ENCODE peak calls at places on chromosomes 11 and 22, in four cellular contexts. One of them, this sample, is unnamed.

GRCh38 chr11:35550374-35551036 is 25.1 kb upstream of the PAMR1 start:
- DNase-seq in caudate nucleus: no peak
- DNase-seq in SK-N-SH: no peak
- DNase-seq in naive thymus-derived CD4-positive, alpha-beta T cell: no peak
- DNase-seq in this sample: peak; percentile 9

GRCh38 chr11:69301491-69302401 is 7.8 kb downstream of the MYEOV start:
- DNase-seq in caudate nucleus: no peak
- DNase-seq in naive thymus-derived CD4-positive, alpha-beta T cell: no peak
- DNase-seq in SK-N-SH: peak; percentile 63
- DNase-seq in this sample: peak; percentile 83

GRCh38 chr11:48055292-48056132 is 75.2 kb downstream of the PTPRJ start:
- DNase-seq in caudate nucleus: no peak
- DNase-seq in SK-N-SH: no peak
- DNase-seq in naive thymus-derived CD4-positive, alpha-beta T cell: peak; percentile 90
- DNase-seq in this sample: peak; percentile 54

GRCh38 chr22:23054531-23055257 is 15.6 kb upstream of the GNAZ start:
- DNase-seq in SK-N-SH: no peak
- DNase-seq in naive thymus-derived CD4-positive, alpha-beta T cell: no peak
- DNase-seq in caudate nucleus: no peak
- DNase-seq in this sample: no peak

GRCh38 chr22:49136041-49136815 is 691.4 kb downstream of the BRD1 start:
- DNase-seq in naive thymus-derived CD4-positive, alpha-beta T cell: no peak
- DNase-seq in SK-N-SH: no peak
- DNase-seq in caudate nucleus: no peak
- DNase-seq in this sample: no peak

GRCh38 chr11:59429924-59430516 is 3.8 kb upstream of the OR5A2 start:
- DNase-seq in naive thymus-derived CD4-positive, alpha-beta T cell: peak; percentile 59
- DNase-seq in caudate nucleus: no peak
- DNase-seq in SK-N-SH: peak; percentile 34
- DNase-seq in this sample: peak; percentile 37

GRCh38 chr11:5891216-5891800 is 1.7 kb upstream of the OR52E5 start:
- DNase-seq in naive thymus-derived CD4-positive, alpha-beta T cell: no peak
- DNase-seq in caudate nucleus: no peak
- DNase-seq in SK-N-SH: peak; percentile 4
- DNase-seq in this sample: no peak

GRCh38 chr11:72814831-72815618 is 814 bp downstream of the ATG16L2 start:
- DNase-seq in naive thymus-derived CD4-positive, alpha-beta T cell: no peak
- DNase-seq in caudate nucleus: no peak
- DNase-seq in SK-N-SH: no peak
- DNase-seq in this sample: peak; percentile 53

GRCh38 chr11:2675540-2675939 is 24.3 kb downstream of the KCNQ1OT1 start:
- DNase-seq in naive thymus-derived CD4-positive, alpha-beta T cell: no peak
- DNase-seq in SK-N-SH: peak; percentile 90
- DNase-seq in caudate nucleus: no peak
- DNase-seq in this sample: no peak

GRCh38 chr22:20583471-20583922 is 76.1 kb downstream of the MED15 start:
- DNase-seq in SK-N-SH: no peak
- DNase-seq in naive thymus-derived CD4-positive, alpha-beta T cell: no peak
- DNase-seq in caudate nucleus: no peak
- DNase-seq in this sample: no peak

GRCh38 chr22:45922256-45922655 is 54.7 kb downstream of the WNT7B start:
- DNase-seq in naive thymus-derived CD4-positive, alpha-beta T cell: no peak
- DNase-seq in SK-N-SH: no peak
- DNase-seq in caudate nucleus: no peak
- DNase-seq in this sample: no peak

GRCh38 chr22:42022162-42022847 is 23.7 kb downstream of the WBP2NL start:
- DNase-seq in SK-N-SH: no peak
- DNase-seq in caudate nucleus: no peak
- DNase-seq in naive thymus-derived CD4-positive, alpha-beta T cell: no peak
- DNase-seq in this sample: no peak

GRCh38 chr11:27914080-27914479 is 193.9 kb downstream of the KIF18A start:
- DNase-seq in SK-N-SH: no peak
- DNase-seq in caudate nucleus: no peak
- DNase-seq in naive thymus-derived CD4-positive, alpha-beta T cell: no peak
- DNase-seq in this sample: no peak

GRCh38 chr22:43014062-43014875 is 680 bp downstream of the PACSIN2 start:
- DNase-seq in caudate nucleus: no peak
- DNase-seq in naive thymus-derived CD4-positive, alpha-beta T cell: peak; percentile 37
- DNase-seq in SK-N-SH: peak; percentile 54
- DNase-seq in this sample: no peak

GRCh38 chr11:88680806-88681205 is 343.3 kb upstream of the CTSC start:
- DNase-seq in SK-N-SH: no peak
- DNase-seq in naive thymus-derived CD4-positive, alpha-beta T cell: no peak
- DNase-seq in caudate nucleus: no peak
- DNase-seq in this sample: no peak

GRCh38 chr22:49687786-49688515 is 139.7 kb downstream of the BRD1 start:
- DNase-seq in caudate nucleus: no peak
- DNase-seq in SK-N-SH: no peak
- DNase-seq in naive thymus-derived CD4-positive, alpha-beta T cell: no peak
- DNase-seq in this sample: no peak

GRCh38 chr11:33941637-33942160 is 49.8 kb upstream of the LMO2 start:
- DNase-seq in SK-N-SH: peak; percentile 56
- DNase-seq in caudate nucleus: no peak
- DNase-seq in naive thymus-derived CD4-positive, alpha-beta T cell: no peak
- DNase-seq in this sample: peak; percentile 85

GRCh38 chr22:45452565-45453449 is 39.3 kb downstream of the RIBC2 start:
- DNase-seq in SK-N-SH: no peak
- DNase-seq in caudate nucleus: no peak
- DNase-seq in naive thymus-derived CD4-positive, alpha-beta T cell: no peak
- DNase-seq in this sample: no peak

GRCh38 chr22:48748860-48749554 is 1078.7 kb downstream of the BRD1 start:
- DNase-seq in SK-N-SH: no peak
- DNase-seq in caudate nucleus: no peak
- DNase-seq in naive thymus-derived CD4-positive, alpha-beta T cell: no peak
- DNase-seq in this sample: no peak

GRCh38 chr11:10896493-10896892 is 38.6 kb upstream of the ZBED5 start:
- DNase-seq in SK-N-SH: no peak
- DNase-seq in naive thymus-derived CD4-positive, alpha-beta T cell: no peak
- DNase-seq in caudate nucleus: no peak
- DNase-seq in this sample: no peak

GRCh38 chr11:82326853-82327252 is 406.8 kb downstream of the FAM181B start:
- DNase-seq in SK-N-SH: no peak
- DNase-seq in caudate nucleus: no peak
- DNase-seq in naive thymus-derived CD4-positive, alpha-beta T cell: no peak
- DNase-seq in this sample: no peak
- H3K27ac ChIP-seq in SK-N-SH: no peak overlapping the region
- H3K27ac ChIP-seq in caudate nucleus: no peak overlapping the region
- H3K27ac ChIP-seq in naive thymus-derived CD4-positive, alpha-beta T cell: no peak overlapping the region
- H3K27ac ChIP-seq in this sample: no peak overlapping the region

GRCh38 chr11:61967177-61967923 is at the start of gene FTH1:
- DNase-seq in naive thymus-derived CD4-positive, alpha-beta T cell: peak; percentile 92
- DNase-seq in caudate nucleus: peak; percentile 87
- DNase-seq in SK-N-SH: peak; percentile 99
- DNase-seq in this sample: peak; percentile 86

GRCh38 chr11:61963282-61964057 is 4.0 kb downstream of the FTH1 start:
- DNase-seq in naive thymus-derived CD4-positive, alpha-beta T cell: peak; percentile 52
- DNase-seq in SK-N-SH: no peak
- DNase-seq in caudate nucleus: no peak
- DNase-seq in this sample: no peak

GRCh38 chr11:61966673-61967176 is 709 bp downstream of the FTH1 start:
- DNase-seq in caudate nucleus: no peak
- DNase-seq in naive thymus-derived CD4-positive, alpha-beta T cell: peak; percentile 53
- DNase-seq in SK-N-SH: peak; percentile 45
- DNase-seq in this sample: peak; percentile 14

GRCh38 chr11:61963016-61963281 is 4.5 kb downstream of the FTH1 start:
- DNase-seq in SK-N-SH: no peak
- DNase-seq in naive thymus-derived CD4-positive, alpha-beta T cell: peak; percentile 35
- DNase-seq in caudate nucleus: no peak
- DNase-seq in this sample: no peak

GRCh38 chr11:61964941-61965282 is 2.5 kb downstream of the FTH1 start:
- DNase-seq in caudate nucleus: no peak
- DNase-seq in SK-N-SH: no peak
- DNase-seq in naive thymus-derived CD4-positive, alpha-beta T cell: no peak
- DNase-seq in this sample: no peak
- H3K27ac ChIP-seq in caudate nucleus: peak overlapping the region; percentile 69
- H3K27ac ChIP-seq in SK-N-SH: no peak overlapping the region
- H3K27ac ChIP-seq in naive thymus-derived CD4-positive, alpha-beta T cell: peak overlapping the region; percentile 87
- H3K27ac ChIP-seq in this sample: no peak overlapping the region

GRCh38 chr11:109605006-109605405 is 183.0 kb downstream of the C11orf87 start:
- DNase-seq in caudate nucleus: no peak
- DNase-seq in SK-N-SH: no peak
- DNase-seq in naive thymus-derived CD4-positive, alpha-beta T cell: no peak
- DNase-seq in this sample: no peak

GRCh38 chr11:109609454-109610185 is 187.6 kb downstream of the C11orf87 start:
- DNase-seq in naive thymus-derived CD4-positive, alpha-beta T cell: no peak
- DNase-seq in caudate nucleus: no peak
- DNase-seq in SK-N-SH: no peak
- DNase-seq in this sample: no peak

GRCh38 chr11:109604506-109604905 is 182.5 kb downstream of the C11orf87 start:
- DNase-seq in SK-N-SH: no peak
- DNase-seq in naive thymus-derived CD4-positive, alpha-beta T cell: no peak
- DNase-seq in caudate nucleus: no peak
- DNase-seq in this sample: no peak

DNA sequence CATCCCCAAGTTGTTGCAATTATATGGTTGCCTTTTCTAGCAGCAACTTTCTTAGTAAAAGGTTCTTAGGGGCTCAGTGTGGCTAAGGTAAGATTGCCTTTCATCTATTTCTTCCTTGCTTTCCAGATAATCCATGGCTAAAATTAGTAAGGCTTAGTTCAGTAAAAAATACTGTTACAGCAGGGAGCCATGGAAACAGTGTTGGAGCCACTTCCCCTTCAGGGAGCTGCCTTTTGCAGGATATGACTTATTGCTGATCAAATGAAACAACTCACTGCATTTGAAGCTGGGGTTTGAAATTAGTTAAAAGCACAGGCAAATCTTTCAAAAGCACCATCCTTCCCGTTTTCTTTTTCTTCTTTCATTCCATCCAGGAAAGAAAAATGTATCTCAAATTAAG is 184.3 kb downstream of the C11orf87 start:
- DNase-seq in naive thymus-derived CD4-positive, alpha-beta T cell: no peak
- DNase-seq in SK-N-SH: no peak
- DNase-seq in caudate nucleus: no peak
- DNase-seq in this sample: no peak
- H3K27ac ChIP-seq in naive thymus-derived CD4-positive, alpha-beta T cell: no peak overlapping the region
- H3K27ac ChIP-seq in SK-N-SH: no peak overlapping the region
- H3K27ac ChIP-seq in caudate nucleus: peak overlapping the region; percentile 58
- H3K27ac ChIP-seq in this sample: no peak overlapping the region

DNA sequence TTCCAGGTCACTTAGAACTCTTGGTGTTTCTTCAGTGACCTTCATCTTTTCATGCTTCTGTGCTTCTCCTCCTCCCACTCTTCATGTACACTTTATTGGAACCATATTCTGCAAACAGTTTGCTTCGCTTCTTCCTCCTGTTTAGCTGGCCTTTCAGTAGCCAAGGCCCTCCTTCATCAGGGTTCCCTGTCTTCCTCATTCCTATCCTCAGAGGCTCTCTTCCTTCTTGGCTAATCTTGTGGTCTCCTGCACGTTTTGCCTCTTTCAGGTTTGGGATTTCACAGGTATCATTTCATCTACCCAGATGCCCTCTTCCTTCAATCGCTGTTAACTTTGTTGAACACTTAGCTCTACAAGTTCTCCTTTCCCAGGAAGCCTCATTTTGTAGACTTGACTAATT is 66.8 kb downstream of the DEPDC5 start:
- DNase-seq in caudate nucleus: no peak
- DNase-seq in naive thymus-derived CD4-positive, alpha-beta T cell: no peak
- DNase-seq in SK-N-SH: no peak
- DNase-seq in this sample: no peak
- H3K27ac ChIP-seq in caudate nucleus: no peak overlapping the region
- H3K27ac ChIP-seq in naive thymus-derived CD4-positive, alpha-beta T cell: no peak overlapping the region
- H3K27ac ChIP-seq in SK-N-SH: no peak overlapping the region
- H3K27ac ChIP-seq in this sample: no peak overlapping the region

GRCh38 chr11:62500066-62501035 is 46.3 kb downstream of the AHNAK start:
- DNase-seq in caudate nucleus: no peak
- DNase-seq in SK-N-SH: no peak
- DNase-seq in naive thymus-derived CD4-positive, alpha-beta T cell: no peak
- DNase-seq in this sample: no peak

GRCh38 chr11:62504158-62504973 is 42.2 kb downstream of the AHNAK start:
- DNase-seq in SK-N-SH: no peak
- DNase-seq in naive thymus-derived CD4-positive, alpha-beta T cell: no peak
- DNase-seq in caudate nucleus: no peak
- DNase-seq in this sample: no peak

GRCh38 chr11:62505112-62505783 is 41.4 kb downstream of the AHNAK start:
- DNase-seq in caudate nucleus: no peak
- DNase-seq in naive thymus-derived CD4-positive, alpha-beta T cell: no peak
- DNase-seq in SK-N-SH: no peak
- DNase-seq in this sample: peak; percentile 16

GRCh38 chr11:62501432-62501891 is 45.1 kb downstream of the AHNAK start:
- DNase-seq in caudate nucleus: peak; percentile 54
- DNase-seq in SK-N-SH: no peak
- DNase-seq in naive thymus-derived CD4-positive, alpha-beta T cell: no peak
- DNase-seq in this sample: no peak

GRCh38 chr11:62502030-62502730 is 44.4 kb downstream of the AHNAK start:
- DNase-seq in SK-N-SH: no peak
- DNase-seq in caudate nucleus: no peak
- DNase-seq in naive thymus-derived CD4-positive, alpha-beta T cell: no peak
- DNase-seq in this sample: no peak
- H3K27ac ChIP-seq in SK-N-SH: no peak overlapping the region
- H3K27ac ChIP-seq in caudate nucleus: peak overlapping the region; percentile 31
- H3K27ac ChIP-seq in naive thymus-derived CD4-positive, alpha-beta T cell: no peak overlapping the region
- H3K27ac ChIP-seq in this sample: no peak overlapping the region

GRCh38 chr11:96257972-96258951 is 84.7 kb downstream of the MAML2 start:
- DNase-seq in SK-N-SH: no peak
- DNase-seq in caudate nucleus: no peak
- DNase-seq in naive thymus-derived CD4-positive, alpha-beta T cell: peak; percentile 79
- DNase-seq in this sample: no peak
- H3K27ac ChIP-seq in SK-N-SH: peak overlapping the region; percentile 78
- H3K27ac ChIP-seq in caudate nucleus: peak overlapping the region; percentile 41
- H3K27ac ChIP-seq in naive thymus-derived CD4-positive, alpha-beta T cell: peak overlapping the region; percentile 77
- H3K27ac ChIP-seq in this sample: peak overlapping the region; percentile 38

This sample was measured in brain microvascular endothelial cell.